ENCODE peak calls at places on chromosomes 2 and 18, in six cellular contexts. R is A549, B is IMR-90, N is HepG2, G is SK-N-SH, Z is K562. F is an unnamed sample.
A peak's percentile ranks its signal among the peaks of the same experiment; 100 is the strongest.

GRCh38 chr2:230758566-230759480 is 46.2 kb downstream of the CAB39 start:
- DNase-seq in R (no peak), B (peak; percentile 94), N (no peak), G (no peak), Z (no peak), F (no peak)

GRCh38 chr18:76493213-76494107 is 1.6 kb downstream of the ZNF516 start:
- DNase-seq in R (peak; percentile 54), B (peak; percentile 72), N (peak; percentile 82), G (peak; percentile 33), Z (peak; percentile 23), F (no peak)

GRCh38 chr2:8548871-8549221 is 133.0 kb upstream of the ID2 start:
- DNase-seq in R (no peak), B (no peak), N (no peak), G (no peak), Z (no peak), F (no peak)

GRCh38 chr2:150468350-150468960 is 19.0 kb downstream of the RND3 start:
- DNase-seq in R (no peak), B (peak; percentile 19), N (no peak), G (no peak), Z (no peak), F (no peak)

GRCh38 chr2:118973542-118973951 is 31.6 kb downstream of the MARCO start:
- DNase-seq in R (no peak), B (no peak), N (no peak), G (no peak), Z (no peak), F (no peak)

GRCh38 chr18:63514326-63514725 is 27.8 kb upstream of the SERPINB12 start:
- DNase-seq in R (no peak), B (no peak), N (no peak), G (no peak), Z (no peak), F (no peak)

GRCh38 chr2:203909946-203910476 is 26.6 kb upstream of the ICOS start:
- DNase-seq in R (no peak), B (no peak), N (no peak), G (no peak), Z (no peak), F (no peak)

GRCh38 chr2:53422979-53423378 is 344.6 kb upstream of the CHAC2 start:
- DNase-seq in R (no peak), B (peak; percentile 59), N (peak; percentile 50), G (peak; percentile 8), Z (peak; percentile 12), F (no peak)

GRCh38 chr2:151051584-151052220 is 210.0 kb downstream of the RBM43 start:
- DNase-seq in R (peak; percentile 31), B (peak; percentile 67), N (peak; percentile 35), G (peak; percentile 37), Z (peak; percentile 47), F (no peak)

GRCh38 chr2:28568533-28568932 is 72.7 kb downstream of the PLB1 start:
- DNase-seq in R (no peak), B (peak; percentile 24), N (no peak), G (no peak), Z (no peak), F (no peak)

DNA sequence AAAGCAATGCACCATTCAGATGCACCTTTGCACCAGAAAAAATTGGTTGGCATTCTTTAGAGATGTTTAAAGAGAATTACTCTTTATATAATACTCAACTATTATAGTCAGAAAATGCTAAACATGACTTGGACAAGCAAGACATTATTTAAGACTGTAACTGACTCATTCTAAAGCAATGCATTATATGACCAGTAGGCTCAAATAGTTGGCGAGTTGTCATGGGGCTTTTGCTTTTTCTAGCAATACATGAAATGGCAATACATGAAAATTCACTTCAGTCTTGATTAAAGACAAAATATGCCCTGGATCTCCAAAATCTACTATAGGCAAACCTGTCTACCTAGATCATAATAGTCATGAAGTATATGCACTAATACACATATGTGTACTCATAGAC is 216.9 kb upstream of the VWC2L start:
- DNase-seq in R (no peak), B (peak; percentile 79), N (no peak), G (no peak), Z (no peak), F (no peak)
- TF ChIP-seq SMC3 in R (no peak), B (no peak), N (no peak), G (no peak), Z (no peak), F (no peak)

GRCh38 chr2:10234013-10234306 is 68.7 kb upstream of the HPCAL1 start:
- DNase-seq in R (no peak), B (no peak), N (no peak), G (no peak), Z (no peak), F (no peak)
- TF ChIP-seq SMC3 in R (no peak), B (no peak), N (no peak), G (no peak), Z (no peak), F (no peak)

GRCh38 chr2:227853204-227853629 is 18.2 kb upstream of the DAW1 start:
- DNase-seq in R (no peak), B (peak; percentile 91), N (no peak), G (no peak), Z (no peak), F (no peak)
- TF ChIP-seq SMC3 in R (no peak), B (no peak), N (no peak), G (no peak), Z (no peak), F (no peak)

GRCh38 chr2:232632904-232633412 is 446 bp upstream of the EFHD1 start:
- DNase-seq in R (peak; percentile 24), B (no peak), N (no peak), G (no peak), Z (peak; percentile 52), F (no peak)
- TF ChIP-seq SMC3 in R (no peak), B (no peak), N (no peak), G (no peak), Z (no peak), F (no peak)

F was measured in GM12878.